ENCODE peak calls at places on chromosomes 12 and 14, in nine cellular contexts. One of them, this sample, is unnamed.
A peak's percentile ranks its signal among the peaks of the same experiment; 100 is the strongest.

GRCh38 chr14:102231476-102232347 is 73.3 kb downstream of the MOK start:
- DNase-seq in HCT116: no peak
- DNase-seq in hepatocyte: no peak
- DNase-seq in PC-3: no peak
- DNase-seq in neural progenitor cell: peak; percentile 39
- DNase-seq in GM23248: no peak
- DNase-seq in SK-N-SH: no peak
- DNase-seq in GM23338: no peak
- DNase-seq in OCI-LY7: no peak
- DNase-seq in this sample: no peak

GRCh38 chr12:42684171-42685071 is 94.9 kb upstream of the PRICKLE1 start:
- DNase-seq in SK-N-SH: no peak
- DNase-seq in PC-3: peak; percentile 71
- DNase-seq in OCI-LY7: no peak
- DNase-seq in GM23248: peak; percentile 76
- DNase-seq in HCT116: no peak
- DNase-seq in neural progenitor cell: no peak
- DNase-seq in hepatocyte: no peak
- DNase-seq in GM23338: peak; percentile 8
- DNase-seq in this sample: no peak

GRCh38 chr14:104319489-104320241 is 181.3 kb downstream of the KIF26A start:
- DNase-seq in HCT116: no peak
- DNase-seq in GM23338: no peak
- DNase-seq in GM23248: no peak
- DNase-seq in PC-3: no peak
- DNase-seq in hepatocyte: no peak
- DNase-seq in OCI-LY7: no peak
- DNase-seq in SK-N-SH: no peak
- DNase-seq in neural progenitor cell: no peak
- DNase-seq in this sample: no peak

GRCh38 chr12:101455685-101456084 is 19.5 kb upstream of the SPIC start:
- DNase-seq in GM23248: no peak
- DNase-seq in neural progenitor cell: no peak
- DNase-seq in PC-3: no peak
- DNase-seq in OCI-LY7: no peak
- DNase-seq in hepatocyte: no peak
- DNase-seq in HCT116: no peak
- DNase-seq in SK-N-SH: no peak
- DNase-seq in GM23338: no peak
- DNase-seq in this sample: no peak

GRCh38 chr14:76953196-76953945 is 75.1 kb downstream of the IRF2BPL start:
- DNase-seq in SK-N-SH: peak; percentile 52
- DNase-seq in PC-3: peak; percentile 98
- DNase-seq in hepatocyte: peak; percentile 76
- DNase-seq in OCI-LY7: no peak
- DNase-seq in neural progenitor cell: no peak
- DNase-seq in HCT116: peak; percentile 81
- DNase-seq in GM23248: peak; percentile 93
- DNase-seq in GM23338: peak; percentile 43
- DNase-seq in this sample: no peak

GRCh38 chr12:116933512-116934246 is 22.9 kb downstream of the FBXW8 start:
- DNase-seq in SK-N-SH: no peak
- DNase-seq in GM23248: no peak
- DNase-seq in OCI-LY7: no peak
- DNase-seq in PC-3: no peak
- DNase-seq in GM23338: no peak
- DNase-seq in hepatocyte: no peak
- DNase-seq in HCT116: no peak
- DNase-seq in neural progenitor cell: no peak
- DNase-seq in this sample: no peak

GRCh38 chr14:77324289-77324688 is 3.5 kb downstream of the GSTZ1 start:
- DNase-seq in SK-N-SH: no peak
- DNase-seq in GM23248: no peak
- DNase-seq in GM23338: no peak
- DNase-seq in OCI-LY7: no peak
- DNase-seq in PC-3: no peak
- DNase-seq in hepatocyte: no peak
- DNase-seq in HCT116: no peak
- DNase-seq in neural progenitor cell: no peak
- DNase-seq in this sample: no peak

GRCh38 chr12:128818065-128819022 is 5.4 kb downstream of the SLC15A4 start:
- DNase-seq in GM23338: no peak
- DNase-seq in GM23248: peak; percentile 65
- DNase-seq in hepatocyte: peak; percentile 34
- DNase-seq in PC-3: peak; percentile 33
- DNase-seq in neural progenitor cell: no peak
- DNase-seq in OCI-LY7: peak; percentile 54
- DNase-seq in HCT116: no peak
- DNase-seq in SK-N-SH: no peak
- DNase-seq in this sample: no peak

GRCh38 chr12:94074970-94075695 is 73.2 kb upstream of the PLXNC1 start:
- DNase-seq in GM23248: peak; percentile 97
- DNase-seq in hepatocyte: peak; percentile 85
- DNase-seq in GM23338: peak; percentile 77
- DNase-seq in HCT116: peak; percentile 34
- DNase-seq in SK-N-SH: peak; percentile 48
- DNase-seq in neural progenitor cell: peak; percentile 62
- DNase-seq in PC-3: peak; percentile 79
- DNase-seq in OCI-LY7: peak; percentile 8
- DNase-seq in this sample: no peak

GRCh38 chr14:50383618-50384225 is 13.0 kb downstream of the CDKL1 start:
- DNase-seq in GM23248: no peak
- DNase-seq in OCI-LY7: no peak
- DNase-seq in hepatocyte: peak; percentile 25
- DNase-seq in PC-3: no peak
- DNase-seq in SK-N-SH: no peak
- DNase-seq in HCT116: no peak
- DNase-seq in GM23338: no peak
- DNase-seq in neural progenitor cell: peak; percentile 60
- DNase-seq in this sample: no peak

GRCh38 chr12:76790564-76791552 is 26.9 kb downstream of the ZDHHC17 start:
- DNase-seq in hepatocyte: peak; percentile 41
- DNase-seq in SK-N-SH: peak; percentile 36
- DNase-seq in PC-3: peak; percentile 57
- DNase-seq in neural progenitor cell: peak; percentile 46
- DNase-seq in HCT116: peak; percentile 6
- DNase-seq in GM23338: peak; percentile 51
- DNase-seq in GM23248: peak; percentile 46
- DNase-seq in OCI-LY7: peak; percentile 58
- DNase-seq in this sample: peak; percentile 48

DNA sequence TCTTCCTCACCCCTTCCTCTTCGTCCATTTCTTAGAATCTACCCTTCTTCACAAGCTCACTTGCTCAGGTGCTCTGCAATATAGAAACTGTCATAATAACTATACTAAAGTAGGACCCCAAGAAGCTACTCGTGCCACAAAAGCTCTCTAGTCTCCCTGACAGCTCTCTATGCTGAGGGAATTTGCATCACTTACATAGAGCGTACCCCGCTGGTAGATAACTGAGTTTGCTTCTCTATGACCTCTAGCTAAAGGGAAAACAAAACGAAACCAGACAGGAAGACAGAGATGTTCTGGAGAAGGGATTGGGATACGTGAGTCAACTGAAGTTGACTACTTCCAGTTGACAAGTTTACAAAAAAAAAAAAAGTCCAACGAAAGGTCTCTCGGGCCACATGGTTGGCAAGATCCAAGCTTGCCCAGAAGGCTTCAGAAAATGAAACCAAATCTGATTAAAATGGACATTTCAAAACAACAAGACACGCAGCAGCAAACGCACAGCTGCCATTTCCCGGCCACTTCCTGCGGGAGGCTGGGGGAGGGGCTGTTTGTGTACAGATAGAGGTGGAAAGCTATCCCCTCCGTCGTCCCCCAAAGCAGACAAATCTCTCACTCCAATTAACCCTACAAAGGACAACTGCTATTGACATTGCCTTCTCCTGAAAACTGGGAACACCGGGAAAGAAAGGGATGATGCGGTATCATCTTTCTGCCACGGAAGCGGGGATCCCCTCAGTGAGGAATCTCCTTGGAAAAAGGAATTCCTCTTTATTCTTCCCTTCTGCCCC is 1.3 kb downstream of the BAZ2A start:
- DNase-seq in SK-N-SH: peak; percentile 72
- DNase-seq in HCT116: no peak
- DNase-seq in hepatocyte: peak; percentile 69
- DNase-seq in OCI-LY7: peak; percentile 83
- DNase-seq in neural progenitor cell: peak; percentile 59
- DNase-seq in PC-3: peak; percentile 30
- DNase-seq in GM23248: peak; percentile 83
- DNase-seq in GM23338: peak; percentile 66
- DNase-seq in this sample: peak; percentile 89
- TF ChIP-seq EZH2phosphoT487 in SK-N-SH: no peak
- TF ChIP-seq EZH2phosphoT487 in HCT116: no peak
- TF ChIP-seq EZH2phosphoT487 in hepatocyte: no peak
- TF ChIP-seq EZH2phosphoT487 in OCI-LY7: no peak
- TF ChIP-seq EZH2phosphoT487 in neural progenitor cell: no peak
- TF ChIP-seq EZH2phosphoT487 in PC-3: no peak
- TF ChIP-seq EZH2phosphoT487 in GM23248: no peak
- TF ChIP-seq EZH2phosphoT487 in GM23338: no peak
- TF ChIP-seq EZH2phosphoT487 in this sample: no peak

GRCh38 chr14:23693252-23693775 is 57.1 kb downstream of the DHRS2 start:
- DNase-seq in GM23248: no peak
- DNase-seq in GM23338: no peak
- DNase-seq in SK-N-SH: no peak
- DNase-seq in hepatocyte: no peak
- DNase-seq in neural progenitor cell: no peak
- DNase-seq in OCI-LY7: no peak
- DNase-seq in HCT116: no peak
- DNase-seq in PC-3: no peak
- DNase-seq in this sample: no peak

GRCh38 chr14:23695220-23695999 is 59.2 kb downstream of the DHRS2 start:
- DNase-seq in HCT116: no peak
- DNase-seq in OCI-LY7: no peak
- DNase-seq in PC-3: no peak
- DNase-seq in GM23248: peak; percentile 35
- DNase-seq in SK-N-SH: peak; percentile 7
- DNase-seq in neural progenitor cell: peak; percentile 37
- DNase-seq in hepatocyte: peak; percentile 23
- DNase-seq in GM23338: peak; percentile 72
- DNase-seq in this sample: no peak

GRCh38 chr14:23694085-23694975 is 58.2 kb downstream of the DHRS2 start:
- DNase-seq in GM23338: peak; percentile 75
- DNase-seq in neural progenitor cell: no peak
- DNase-seq in SK-N-SH: no peak
- DNase-seq in PC-3: no peak
- DNase-seq in hepatocyte: peak; percentile 64
- DNase-seq in GM23248: peak; percentile 66
- DNase-seq in HCT116: peak; percentile 27
- DNase-seq in OCI-LY7: no peak
- DNase-seq in this sample: no peak

GRCh38 chr14:23697689-23698088 is 61.5 kb downstream of the DHRS2 start:
- DNase-seq in GM23338: no peak
- DNase-seq in neural progenitor cell: no peak
- DNase-seq in OCI-LY7: no peak
- DNase-seq in hepatocyte: no peak
- DNase-seq in SK-N-SH: no peak
- DNase-seq in GM23248: no peak
- DNase-seq in PC-3: no peak
- DNase-seq in HCT116: no peak
- DNase-seq in this sample: no peak

DNA sequence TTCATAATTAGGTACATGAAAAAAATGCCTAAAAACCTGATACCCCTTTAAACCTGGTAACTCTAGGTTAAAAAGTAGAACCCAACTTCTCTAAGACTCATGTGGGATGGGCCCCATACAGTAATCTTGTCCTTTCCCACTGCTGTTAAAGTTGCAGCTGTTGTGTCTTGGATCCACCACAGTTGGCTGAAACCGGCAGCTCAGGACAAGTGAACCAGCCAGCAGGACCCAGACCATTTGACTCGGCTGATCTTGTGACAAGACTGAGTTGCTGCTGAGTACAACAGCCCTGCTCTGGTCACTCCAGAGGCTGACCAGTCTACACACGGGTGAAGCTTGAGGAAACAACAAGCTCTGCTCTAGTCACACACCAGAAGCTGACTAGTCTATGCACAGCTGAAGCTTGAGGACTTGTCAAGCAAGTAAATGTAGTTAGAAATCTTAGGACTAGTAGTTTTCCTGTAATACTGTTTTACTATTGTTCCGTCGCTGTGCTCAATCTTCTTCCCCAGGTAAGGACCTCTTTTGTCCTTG is 60.6 kb downstream of the DHRS2 start:
- DNase-seq in GM23338: no peak
- DNase-seq in GM23248: no peak
- DNase-seq in SK-N-SH: no peak
- DNase-seq in neural progenitor cell: no peak
- DNase-seq in OCI-LY7: no peak
- DNase-seq in hepatocyte: no peak
- DNase-seq in PC-3: no peak
- DNase-seq in HCT116: no peak
- DNase-seq in this sample: no peak
- TF ChIP-seq EZH2phosphoT487 in GM23338: no peak
- TF ChIP-seq EZH2phosphoT487 in GM23248: no peak
- TF ChIP-seq EZH2phosphoT487 in SK-N-SH: no peak
- TF ChIP-seq EZH2phosphoT487 in neural progenitor cell: no peak
- TF ChIP-seq EZH2phosphoT487 in OCI-LY7: no peak
- TF ChIP-seq EZH2phosphoT487 in hepatocyte: no peak
- TF ChIP-seq EZH2phosphoT487 in PC-3: no peak
- TF ChIP-seq EZH2phosphoT487 in HCT116: no peak
- TF ChIP-seq EZH2phosphoT487 in this sample: no peak

DNA sequence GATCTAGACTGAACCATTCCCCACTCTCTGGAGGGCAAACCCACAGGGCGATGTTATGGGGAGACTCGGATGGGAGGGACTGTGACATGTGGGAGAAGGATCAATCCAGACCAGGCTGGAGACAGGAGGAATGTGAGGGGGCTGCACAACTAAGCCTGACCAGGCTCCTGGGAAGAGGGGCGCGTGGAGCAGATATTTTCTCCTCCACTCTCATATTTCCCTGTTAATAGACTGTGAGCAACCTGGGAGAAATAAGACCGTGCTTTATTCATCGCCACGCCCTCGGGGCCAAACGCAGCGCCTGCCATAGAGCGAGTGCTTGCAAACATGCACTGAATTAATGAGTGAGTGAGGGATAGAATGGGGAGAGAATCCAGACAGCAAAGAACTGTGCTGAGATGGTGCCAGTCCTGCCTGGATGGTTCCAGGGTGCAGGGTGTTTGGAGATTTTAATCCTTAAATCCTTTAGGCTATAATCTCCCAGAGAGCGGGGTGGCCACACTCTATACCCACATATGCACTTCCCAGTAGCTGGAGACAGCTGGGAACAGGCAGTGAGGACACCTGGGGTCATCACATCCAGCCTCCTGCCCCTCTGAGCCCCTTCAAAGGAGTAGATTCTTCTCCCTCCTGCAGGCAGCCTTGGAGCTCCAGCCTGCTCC is 13.6 kb upstream of the FAIM2 start:
- DNase-seq in SK-N-SH: no peak
- DNase-seq in HCT116: no peak
- DNase-seq in GM23338: no peak
- DNase-seq in GM23248: no peak
- DNase-seq in OCI-LY7: no peak
- DNase-seq in PC-3: no peak
- DNase-seq in hepatocyte: no peak
- DNase-seq in neural progenitor cell: no peak
- DNase-seq in this sample: no peak
- TF ChIP-seq EZH2phosphoT487 in SK-N-SH: no peak
- TF ChIP-seq EZH2phosphoT487 in HCT116: no peak
- TF ChIP-seq EZH2phosphoT487 in GM23338: no peak
- TF ChIP-seq EZH2phosphoT487 in GM23248: no peak
- TF ChIP-seq EZH2phosphoT487 in OCI-LY7: no peak
- TF ChIP-seq EZH2phosphoT487 in PC-3: no peak
- TF ChIP-seq EZH2phosphoT487 in hepatocyte: no peak
- TF ChIP-seq EZH2phosphoT487 in neural progenitor cell: no peak
- TF ChIP-seq EZH2phosphoT487 in this sample: no peak

GRCh38 chr12:81450920-81451739 is 308.0 kb downstream of the PPFIA2 start:
- DNase-seq in neural progenitor cell: peak; percentile 92
- DNase-seq in GM23338: peak; percentile 95
- DNase-seq in GM23248: peak; percentile 79
- DNase-seq in OCI-LY7: peak; percentile 45
- DNase-seq in hepatocyte: peak; percentile 83
- DNase-seq in SK-N-SH: peak; percentile 56
- DNase-seq in PC-3: peak; percentile 72
- DNase-seq in HCT116: peak; percentile 76
- DNase-seq in this sample: peak; percentile 44
- TF ChIP-seq EZH2phosphoT487 in neural progenitor cell: no peak
- TF ChIP-seq EZH2phosphoT487 in GM23338: no peak
- TF ChIP-seq EZH2phosphoT487 in GM23248: no peak
- TF ChIP-seq EZH2phosphoT487 in OCI-LY7: no peak
- TF ChIP-seq EZH2phosphoT487 in hepatocyte: no peak
- TF ChIP-seq EZH2phosphoT487 in SK-N-SH: no peak
- TF ChIP-seq EZH2phosphoT487 in PC-3: no peak
- TF ChIP-seq EZH2phosphoT487 in HCT116: no peak
- TF ChIP-seq EZH2phosphoT487 in this sample: no peak